ENCODE peak calls at places on chromosomes 13 and 19, in seven cellular contexts. F is fibroblast of mammary gland; S is K562; C is AG04450; V is activated CD8-positive, alpha-beta T cell treated with anti-CD3 and anti-CD28 coated beads for 36 hours; E is heart left ventricle; I is transverse colon. Z is an unnamed sample.

GRCh38 chr13:103161476-103161875 is 95.3 kb upstream of the SLC10A2 start:
- DNase-seq in F (no peak), S (no peak), C (no peak), V (no peak), E (no peak), I (no peak), Z (no peak)

GRCh38 chr19:39676004-39676403 is 20.3 kb downstream of the LGALS16 start:
- DNase-seq in F (peak; percentile 3), S (no peak), C (no peak), V (peak; percentile 34), E (no peak), I (no peak), Z (no peak)

GRCh38 chr13:77406644-77407440 is 79.9 kb upstream of the MYCBP2 start:
- DNase-seq in F (no peak), S (no peak), C (no peak), V (no peak), E (no peak), I (no peak), Z (no peak)

GRCh38 chr13:105778196-105778595 is 757.3 kb downstream of the EFNB2 start:
- DNase-seq in F (peak; percentile 1), S (no peak), C (no peak), V (no peak), E (no peak), I (no peak), Z (no peak)

GRCh38 chr13:30337061-30337601 is 29.8 kb upstream of the KATNAL1 start:
- DNase-seq in F (no peak), S (no peak), C (no peak), V (no peak), E (no peak), I (no peak), Z (no peak)

GRCh38 chr13:32056316-32056715 is 24.7 kb downstream of the FRY start:
- DNase-seq in F (no peak), S (no peak), C (no peak), V (no peak), E (no peak), I (peak; percentile 35), Z (no peak)

GRCh38 chr19:6811906-6812305 is 39.4 kb downstream of the VAV1 start:
- DNase-seq in F (peak; percentile 52), S (peak; percentile 82), C (no peak), V (no peak), E (no peak), I (no peak), Z (no peak)

GRCh38 chr19:33271246-33272021 is 30.9 kb downstream of the CEBPA start:
- DNase-seq in F (no peak), S (no peak), C (no peak), V (no peak), E (no peak), I (no peak), Z (no peak)

GRCh38 chr13:103100795-103101194 is 34.6 kb upstream of the SLC10A2 start:
- DNase-seq in F (no peak), S (no peak), C (no peak), V (no peak), E (no peak), I (no peak), Z (no peak)

GRCh38 chr13:80348750-80349149 is 7.8 kb upstream of the SPRY2 start:
- DNase-seq in F (no peak), S (no peak), C (no peak), V (no peak), E (no peak), I (no peak), Z (no peak)

GRCh38 chr13:26628706-26629105 is 71.2 kb downstream of the WASF3 start:
- DNase-seq in F (peak; percentile 53), S (no peak), C (no peak), V (no peak), E (no peak), I (peak; percentile 11), Z (no peak)

GRCh38 chr13:105665284-105665683 is 870.2 kb downstream of the EFNB2 start:
- DNase-seq in F (no peak), S (no peak), C (no peak), V (no peak), E (no peak), I (no peak), Z (no peak)

GRCh38 chr19:28466107-28467045 is 746.6 kb downstream of the UQCRFS1 start:
- DNase-seq in F (peak; percentile 61), S (peak; percentile 72), C (no peak), V (peak; percentile 84), E (peak; percentile 44), I (peak; percentile 72), Z (peak; percentile 62)

GRCh38 chr13:107124129-107124718 is 556.3 kb upstream of the ARGLU1 start:
- DNase-seq in F (peak; percentile 4), S (no peak), C (no peak), V (no peak), E (no peak), I (no peak), Z (no peak)

GRCh38 chr13:58619396-58620113 is 988.0 kb downstream of the PCDH17 start:
- DNase-seq in F (no peak), S (no peak), C (no peak), V (no peak), E (no peak), I (no peak), Z (no peak)

GRCh38 chr13:66114127-66114526 is 1116.0 kb downstream of the PCDH9 start:
- DNase-seq in F (peak; percentile 80), S (no peak), C (no peak), V (no peak), E (no peak), I (no peak), Z (no peak)

GRCh38 chr13:66117573-66117972 is 1112.6 kb downstream of the PCDH9 start:
- DNase-seq in F (no peak), S (no peak), C (no peak), V (no peak), E (no peak), I (no peak), Z (no peak)

GRCh38 chr13:66106246-66106645 is 1123.9 kb downstream of the PCDH9 start:
- DNase-seq in F (no peak), S (no peak), C (no peak), V (no peak), E (no peak), I (no peak), Z (no peak)

DNA sequence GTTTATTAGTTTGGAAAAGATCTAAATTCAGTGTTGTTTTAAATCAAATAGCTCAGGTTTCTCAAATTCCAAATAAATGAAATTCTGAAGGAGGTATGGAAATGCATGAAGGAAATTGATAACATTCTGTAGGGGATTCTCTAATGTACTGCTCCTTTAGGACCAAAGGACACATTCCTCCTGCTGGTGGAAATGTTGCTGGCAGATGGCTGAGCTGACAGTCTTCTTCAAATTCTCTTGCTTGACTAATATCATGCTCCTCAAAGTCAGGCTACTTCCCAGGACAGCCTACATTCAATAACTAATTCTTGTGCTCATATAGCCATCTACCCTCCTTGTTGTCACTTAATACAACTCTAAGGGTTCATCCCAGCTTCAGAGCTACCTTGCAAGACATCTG is 1118.5 kb downstream of the PCDH9 start:
- DNase-seq in F (no peak), S (no peak), C (no peak), V (no peak), E (no peak), I (no peak), Z (no peak)
- TF ChIP-seq CTCF in F (no peak), S (no peak), C (no peak), V (no peak), E (no peak), I (no peak), Z (no peak)

GRCh38 chr19:44059229-44059628 is 7.4 kb downstream of the ZNF223 start:
- DNase-seq in F (no peak), S (no peak), C (no peak), V (no peak), E (no peak), I (no peak), Z (no peak)

GRCh38 chr19:44061038-44061437 is 9.2 kb downstream of the ZNF223 start:
- DNase-seq in F (no peak), S (no peak), C (no peak), V (no peak), E (no peak), I (no peak), Z (no peak)

GRCh38 chr19:44051654-44052402 is at the start of gene ZNF223:
- DNase-seq in F (peak; percentile 92), S (peak; percentile 78), C (peak; percentile 73), V (peak; percentile 50), E (peak; percentile 97), I (peak; percentile 95), Z (peak; percentile 76)

GRCh38 chr19:44050740-44051653 is 839 bp upstream of the ZNF223 start:
- DNase-seq in F (no peak), S (no peak), C (no peak), V (peak; percentile 29), E (no peak), I (peak; percentile 50), Z (no peak)

DNA sequence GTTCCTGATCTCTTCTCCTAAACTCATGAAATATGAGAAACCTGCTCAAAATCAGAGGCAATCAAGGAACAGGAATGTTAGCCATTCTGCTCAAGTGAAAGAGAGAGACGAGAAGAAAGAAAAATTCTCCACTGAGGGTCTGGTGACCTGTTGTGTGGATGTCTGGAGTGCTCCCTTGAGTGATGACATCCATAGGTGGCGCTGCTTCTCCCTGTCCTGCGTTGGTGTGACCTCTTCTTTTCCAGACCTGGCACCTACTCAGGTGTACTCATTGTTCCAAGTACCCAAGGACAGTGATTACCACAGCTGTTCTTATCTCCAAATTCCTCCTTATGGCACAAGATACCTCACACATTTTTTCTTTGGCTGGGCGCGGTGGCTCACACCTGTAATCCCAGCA is 4.0 kb downstream of the ZNF223 start:
- DNase-seq in F (no peak), S (no peak), C (no peak), V (no peak), E (no peak), I (no peak), Z (no peak)
- TF ChIP-seq CTCF in F (no peak), S (peak; percentile 10), C (no peak), V (no peak), E (no peak), I (no peak), Z (no peak)

DNA sequence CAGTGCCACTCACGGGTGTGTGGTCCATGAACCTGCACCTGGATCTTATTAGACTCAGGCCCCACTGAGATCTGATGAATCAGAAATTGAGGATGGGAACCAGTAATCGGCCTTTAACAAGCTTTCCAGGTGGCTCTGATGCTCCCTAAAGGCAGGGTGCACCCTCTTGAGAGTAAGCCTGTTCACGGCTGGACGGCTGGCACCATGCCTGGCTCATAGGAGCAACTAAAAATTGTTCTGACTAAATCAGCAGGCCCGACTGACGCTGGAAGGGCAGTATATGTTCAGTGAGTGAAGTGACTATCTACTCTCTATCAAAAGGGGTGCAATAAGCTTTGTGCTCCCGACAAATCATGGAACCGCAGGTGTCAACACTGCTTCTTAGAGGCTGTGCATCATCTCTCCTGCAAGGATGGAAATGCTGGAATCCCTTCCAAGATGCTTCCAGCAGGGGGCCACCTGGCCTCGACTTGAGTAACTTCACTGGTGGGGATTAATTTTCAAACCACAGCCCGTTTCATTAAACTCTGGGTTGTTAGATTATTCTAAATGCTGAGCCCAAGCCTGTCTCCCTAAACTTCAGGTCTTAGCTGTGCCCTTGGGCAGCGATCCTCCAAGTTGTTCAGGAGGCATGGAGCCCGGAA is 28.4 kb downstream of the TMTC4 start:
- DNase-seq in F (peak; percentile 45), S (peak; percentile 23), C (no peak), V (peak; percentile 6), E (no peak), I (no peak), Z (no peak)
- TF ChIP-seq CTCF in F (peak; percentile 57), S (peak; percentile 23), C (peak; percentile 63), V (no peak), E (no peak), I (no peak), Z (no peak)

DNA sequence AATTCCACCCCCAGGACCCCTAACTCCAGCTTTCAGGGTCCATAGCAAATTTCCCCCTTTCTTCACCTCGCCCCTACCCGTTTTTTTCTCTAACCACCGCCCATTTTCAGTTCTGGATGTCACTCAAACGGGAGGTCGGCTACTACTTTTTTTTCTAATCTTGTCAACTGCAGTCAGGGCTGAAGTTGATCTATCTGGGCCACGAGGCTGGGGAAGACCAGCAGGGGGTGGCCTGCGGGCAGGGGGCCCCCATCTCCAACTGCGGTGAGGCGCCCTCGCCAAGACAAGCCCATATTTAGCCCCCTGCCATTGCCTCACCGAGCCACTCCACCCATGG is 748 bp downstream of the LHFPL6 start:
- DNase-seq in F (peak; percentile 11), S (no peak), C (no peak), V (peak; percentile 26), E (no peak), I (no peak), Z (no peak)
- TF ChIP-seq CTCF in F (no peak), S (no peak), C (no peak), V (no peak), E (no peak), I (no peak), Z (peak; percentile 1)